ENCODE peak calls at places on chromosome 5, in ten cellular contexts. S is IMR-90, D is lower lobe of right lung, M is mammary epithelial cell, Q is GM12865, T is ovary, N is right lobe of liver, E is AG04450, K is colonic mucosa, V is AG10803. Y is an unnamed sample.

GRCh38 chr5:80186634-80187033 is 69.2 kb downstream of the SERINC5 start:
- DNase-seq in S (no peak), D (peak), M (no peak), Q (no peak), T (no peak), N (no peak), E (no peak), K (peak), V (no peak), Y (no peak)

GRCh38 chr5:174610968-174611367 is 113.4 kb upstream of the MSX2 start:
- DNase-seq in S (peak), D (no peak), M (peak), Q (no peak), T (no peak), N (no peak), E (peak), K (no peak), V (peak), Y (peak)

GRCh38 chr5:136007271-136007670 is 21.5 kb upstream of the TGFBI start:
- DNase-seq in S (no peak), D (no peak), M (no peak), Q (no peak), T (no peak), N (no peak), E (no peak), K (peak), V (no peak), Y (no peak)

GRCh38 chr5:125446986-125447385 is 700.5 kb upstream of the ZNF608 start:
- DNase-seq in S (peak), D (no peak), M (no peak), Q (no peak), T (no peak), N (no peak), E (peak), K (no peak), V (peak), Y (no peak)

GRCh38 chr5:9894571-9895304 is 264.6 kb upstream of the TAS2R1 start:
- DNase-seq in S (no peak), D (no peak), M (no peak), Q (no peak), T (no peak), N (no peak), E (no peak), K (no peak), V (no peak), Y (no peak)

GRCh38 chr5:166499452-166500240 is 1791.8 kb upstream of the WWC1 start:
- DNase-seq in S (no peak), D (no peak), M (no peak), Q (no peak), T (no peak), N (no peak), E (no peak), K (no peak), V (no peak), Y (no peak)

GRCh38 chr5:59600998-59601397 is 292.5 kb downstream of the PDE4D start:
- DNase-seq in S (no peak), D (no peak), M (no peak), Q (no peak), T (no peak), N (no peak), E (no peak), K (no peak), V (no peak), Y (no peak)

GRCh38 chr5:125551246-125551645 is 804.8 kb upstream of the ZNF608 start:
- DNase-seq in S (peak), D (no peak), M (peak), Q (no peak), T (no peak), N (no peak), E (no peak), K (no peak), V (peak), Y (no peak)

GRCh38 chr5:175656966-175657365 is 905 bp upstream of the HRH2 start:
- DNase-seq in S (no peak), D (no peak), M (no peak), Q (no peak), T (no peak), N (no peak), E (no peak), K (no peak), V (no peak), Y (no peak)

GRCh38 chr5:94793113-94793815 is 174.8 kb downstream of the SLF1 start:
- DNase-seq in S (peak), D (no peak), M (no peak), Q (peak), T (no peak), N (no peak), E (peak), K (no peak), V (peak), Y (peak)

GRCh38 chr5:156907667-156908066 is 55.4 kb downstream of the TIMD4 start:
- DNase-seq in S (no peak), D (no peak), M (no peak), Q (no peak), T (no peak), N (no peak), E (no peak), K (no peak), V (no peak), Y (no peak)

GRCh38 chr5:178326054-178326715 is 93.6 kb upstream of the PHYKPL start:
- DNase-seq in S (no peak), D (peak), M (no peak), Q (no peak), T (no peak), N (peak), E (no peak), K (peak), V (no peak), Y (no peak)

GRCh38 chr5:170565077-170565476 is 61.3 kb downstream of the KCNIP1 start:
- DNase-seq in S (no peak), D (no peak), M (no peak), Q (no peak), T (no peak), N (no peak), E (no peak), K (no peak), V (no peak), Y (no peak)

GRCh38 chr5:55502759-55503158 is 32.0 kb downstream of the PLPP1 start:
- DNase-seq in S (no peak), D (no peak), M (no peak), Q (no peak), T (no peak), N (no peak), E (no peak), K (no peak), V (no peak), Y (no peak)

GRCh38 chr5:56406838-56407237 is 173.7 kb upstream of the ANKRD55 start:
- DNase-seq in S (peak), D (no peak), M (no peak), Q (no peak), T (no peak), N (no peak), E (no peak), K (no peak), V (peak), Y (no peak)

GRCh38 chr5:72134226-72134625 is 27.0 kb downstream of the MAP1B start:
- DNase-seq in S (no peak), D (no peak), M (no peak), Q (no peak), T (no peak), N (no peak), E (no peak), K (no peak), V (no peak), Y (no peak)

GRCh38 chr5:81486711-81487110 is 92.8 kb upstream of the ACOT12 start:
- DNase-seq in S (no peak), D (no peak), M (no peak), Q (no peak), T (no peak), N (no peak), E (no peak), K (no peak), V (no peak), Y (no peak)

GRCh38 chr5:137735531-137736284 is at the start of gene KLHL3:
- DNase-seq in S (peak), D (peak), M (peak), Q (peak), T (peak), N (peak), E (no peak), K (peak), V (peak), Y (no peak)

GRCh38 chr5:37869221-37869620 is 29.4 kb upstream of the GDNF start:
- DNase-seq in S (peak), D (no peak), M (peak), Q (no peak), T (no peak), N (no peak), E (no peak), K (no peak), V (peak), Y (no peak)

GRCh38 chr5:150625164-150625535 is 15.3 kb upstream of the SYNPO start:
- DNase-seq in S (no peak), D (peak), M (no peak), Q (no peak), T (peak), N (no peak), E (no peak), K (no peak), V (no peak), Y (no peak)

GRCh38 chr5:61289669-61290363 is 42.2 kb upstream of the ZSWIM6 start:
- DNase-seq in S (no peak), D (no peak), M (no peak), Q (no peak), T (no peak), N (no peak), E (no peak), K (no peak), V (no peak), Y (no peak)

GRCh38 chr5:24188196-24188595 is 456.6 kb downstream of the CDH10 start:
- DNase-seq in S (no peak), D (no peak), M (no peak), Q (no peak), T (no peak), N (no peak), E (no peak), K (no peak), V (peak), Y (no peak)

GRCh38 chr5:2633992-2634391 is 117.5 kb downstream of the IRX2 start:
- DNase-seq in S (no peak), D (no peak), M (no peak), Q (no peak), T (no peak), N (no peak), E (no peak), K (no peak), V (no peak), Y (no peak)

GRCh38 chr5:33148076-33148501 is 292.7 kb upstream of the TARS1 start:
- DNase-seq in S (peak), D (no peak), M (peak), Q (no peak), T (no peak), N (no peak), E (peak), K (no peak), V (peak), Y (peak)

GRCh38 chr5:138979684-138980275 is 104.6 kb upstream of the LRRTM2 start:
- DNase-seq in S (no peak), D (no peak), M (no peak), Q (no peak), T (no peak), N (no peak), E (no peak), K (no peak), V (no peak), Y (no peak)

GRCh38 chr5:176542135-176542595 is 5.0 kb upstream of the RNF44 start:
- DNase-seq in S (no peak), D (no peak), M (no peak), Q (peak), T (peak), N (no peak), E (no peak), K (peak), V (no peak), Y (no peak)

GRCh38 chr5:68459093-68459492 is 243.5 kb downstream of the PIK3R1 start:
- DNase-seq in S (no peak), D (no peak), M (no peak), Q (no peak), T (no peak), N (no peak), E (no peak), K (no peak), V (no peak), Y (no peak)

GRCh38 chr5:117486879-117487391 is 912.3 kb upstream of the SEMA6A start:
- DNase-seq in S (no peak), D (no peak), M (no peak), Q (no peak), T (no peak), N (no peak), E (no peak), K (peak), V (no peak), Y (no peak)

GRCh38 chr5:96129276-96129675 is 167.6 kb upstream of the ELL2 start:
- DNase-seq in S (no peak), D (no peak), M (no peak), Q (no peak), T (no peak), N (no peak), E (no peak), K (no peak), V (no peak), Y (no peak)

GRCh38 chr5:65742565-65743231 is 20.7 kb downstream of the NLN start:
- DNase-seq in S (peak), D (no peak), M (peak), Q (peak), T (no peak), N (no peak), E (peak), K (no peak), V (peak), Y (peak)

GRCh38 chr5:145680169-145680568 is 155.0 kb downstream of the PRELID2 start:
- DNase-seq in S (no peak), D (no peak), M (no peak), Q (no peak), T (no peak), N (no peak), E (no peak), K (no peak), V (no peak), Y (no peak)

GRCh38 chr5:174307656-174308271 is 262.3 kb downstream of the NSG2 start:
- DNase-seq in S (no peak), D (no peak), M (no peak), Q (no peak), T (no peak), N (no peak), E (no peak), K (peak), V (no peak), Y (no peak)

GRCh38 chr5:87081511-87082372 is 185.9 kb upstream of the RASA1 start:
- DNase-seq in S (no peak), D (no peak), M (no peak), Q (peak), T (no peak), N (no peak), E (no peak), K (peak), V (no peak), Y (no peak)

GRCh38 chr5:61576556-61576955 is 244.5 kb downstream of the ZSWIM6 start:
- DNase-seq in S (no peak), D (no peak), M (no peak), Q (no peak), T (no peak), N (no peak), E (no peak), K (no peak), V (no peak), Y (no peak)

GRCh38 chr5:39501403-39501802 is 76.6 kb upstream of the DAB2 start:
- DNase-seq in S (peak), D (no peak), M (no peak), Q (no peak), T (peak), N (no peak), E (no peak), K (no peak), V (peak), Y (no peak)

GRCh38 chr5:5473224-5473623 is 50.7 kb downstream of the ICE1 start:
- DNase-seq in S (peak), D (no peak), M (peak), Q (no peak), T (no peak), N (no peak), E (no peak), K (no peak), V (peak), Y (no peak)

GRCh38 chr5:5295361-5295760 is 127.1 kb upstream of the ICE1 start:
- DNase-seq in S (no peak), D (no peak), M (no peak), Q (no peak), T (no peak), N (no peak), E (no peak), K (no peak), V (no peak), Y (no peak)

GRCh38 chr5:59525957-59526356 is 367.6 kb downstream of the PDE4D start:
- DNase-seq in S (peak), D (no peak), M (peak), Q (no peak), T (no peak), N (no peak), E (peak), K (no peak), V (peak), Y (no peak)

GRCh38 chr5:133017964-133018363 is 8.4 kb downstream of the ZCCHC10 start:
- DNase-seq in S (no peak), D (no peak), M (no peak), Q (no peak), T (no peak), N (no peak), E (no peak), K (no peak), V (no peak), Y (no peak)

DNA sequence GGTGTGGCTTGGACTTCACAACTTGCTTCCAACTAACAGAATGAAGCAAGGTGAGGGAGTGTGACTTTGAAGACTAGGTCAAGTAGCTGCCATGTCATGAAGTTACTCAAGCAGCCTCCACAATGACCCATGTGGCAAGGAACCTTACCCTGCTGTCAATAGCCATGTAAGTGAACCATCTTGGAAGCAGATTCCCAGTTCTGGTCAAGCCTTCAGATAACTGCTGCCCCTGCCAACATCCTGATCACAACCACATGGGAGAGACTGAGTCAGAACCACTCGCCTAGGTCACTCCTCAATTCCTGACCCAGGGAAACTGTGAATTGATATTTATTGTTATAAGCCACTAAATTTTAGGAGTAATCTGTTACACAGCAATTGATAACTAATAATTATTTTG is 10.9 kb downstream of the ZCCHC10 start:
- DNase-seq in S (no peak), D (no peak), M (no peak), Q (no peak), T (no peak), N (no peak), E (no peak), K (no peak), V (peak), Y (no peak)
- H3K4me3 ChIP-seq in S (no peak), D (no peak), M (no peak), Q (no peak), T (no peak), N (no peak), E (no peak), K (no peak), V (no peak), Y (no peak)

GRCh38 chr5:50445281-50445949 is 4.3 kb upstream of the EMB start:
- DNase-seq in S (no peak), D (no peak), M (no peak), Q (peak), T (no peak), N (no peak), E (no peak), K (no peak), V (no peak), Y (no peak)

GRCh38 chr5:50441479-50441815 is 359 bp upstream of the EMB start:
- DNase-seq in S (no peak), D (no peak), M (no peak), Q (no peak), T (no peak), N (no peak), E (no peak), K (no peak), V (no peak), Y (no peak)

GRCh38 chr5:50435131-50435530 is 6.0 kb downstream of the EMB start:
- DNase-seq in S (no peak), D (no peak), M (no peak), Q (no peak), T (no peak), N (no peak), E (no peak), K (no peak), V (no peak), Y (no peak)

GRCh38 chr5:50439221-50439620 is 1.9 kb downstream of the EMB start:
- DNase-seq in S (no peak), D (no peak), M (no peak), Q (no peak), T (no peak), N (no peak), E (no peak), K (no peak), V (no peak), Y (no peak)

GRCh38 chr5:50440651-50441478 is at the start of gene EMB:
- DNase-seq in S (no peak), D (peak), M (peak), Q (peak), T (no peak), N (peak), E (no peak), K (peak), V (peak), Y (no peak)
- TF ChIP-seq CTCF in S (no peak), D (peak), M (peak), Q (peak), T (no peak), N (no peak), E (no peak), K (no peak), V (no peak), Y (no peak)

GRCh38 chr5:17150498-17150897 is 66.9 kb upstream of the BASP1 start:
- DNase-seq in S (no peak), D (no peak), M (no peak), Q (no peak), T (no peak), N (no peak), E (no peak), K (no peak), V (no peak), Y (no peak)

GRCh38 chr5:17151686-17152085 is 65.7 kb upstream of the BASP1 start:
- DNase-seq in S (peak), D (no peak), M (no peak), Q (no peak), T (no peak), N (no peak), E (no peak), K (no peak), V (no peak), Y (no peak)

GRCh38 chr5:17147225-17148120 is 70.0 kb upstream of the BASP1 start:
- DNase-seq in S (peak), D (no peak), M (no peak), Q (no peak), T (no peak), N (no peak), E (no peak), K (no peak), V (no peak), Y (no peak)

GRCh38 chr5:17148481-17148880 is 69.0 kb upstream of the BASP1 start:
- DNase-seq in S (peak), D (no peak), M (no peak), Q (no peak), T (no peak), N (no peak), E (no peak), K (no peak), V (no peak), Y (no peak)

DNA sequence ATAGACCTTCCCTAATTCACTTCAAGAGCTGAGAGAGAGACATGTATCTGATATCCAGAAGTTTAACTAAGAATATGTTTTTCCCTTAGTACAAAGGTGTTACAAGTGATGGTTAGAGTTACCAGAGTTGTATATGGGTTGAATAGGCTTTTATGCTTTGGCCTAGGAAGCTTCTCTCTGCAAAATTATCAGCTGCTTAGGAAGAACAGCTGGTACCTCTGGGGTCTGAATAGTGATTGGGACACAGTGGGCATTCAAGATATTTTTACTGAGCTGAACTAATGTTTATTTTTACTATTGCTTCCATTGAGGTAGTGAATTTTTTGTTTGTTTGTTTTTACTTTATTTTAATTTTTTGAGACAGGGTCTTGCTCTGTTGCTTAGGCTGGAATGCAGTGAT is 67.6 kb upstream of the BASP1 start:
- DNase-seq in S (no peak), D (no peak), M (no peak), Q (no peak), T (no peak), N (no peak), E (no peak), K (no peak), V (no peak), Y (no peak)
- H3K4me3 ChIP-seq in S (no peak), D (no peak), M (no peak), Q (no peak), T (no peak), N (no peak), E (no peak), K (no peak), V (no peak), Y (no peak)

DNA sequence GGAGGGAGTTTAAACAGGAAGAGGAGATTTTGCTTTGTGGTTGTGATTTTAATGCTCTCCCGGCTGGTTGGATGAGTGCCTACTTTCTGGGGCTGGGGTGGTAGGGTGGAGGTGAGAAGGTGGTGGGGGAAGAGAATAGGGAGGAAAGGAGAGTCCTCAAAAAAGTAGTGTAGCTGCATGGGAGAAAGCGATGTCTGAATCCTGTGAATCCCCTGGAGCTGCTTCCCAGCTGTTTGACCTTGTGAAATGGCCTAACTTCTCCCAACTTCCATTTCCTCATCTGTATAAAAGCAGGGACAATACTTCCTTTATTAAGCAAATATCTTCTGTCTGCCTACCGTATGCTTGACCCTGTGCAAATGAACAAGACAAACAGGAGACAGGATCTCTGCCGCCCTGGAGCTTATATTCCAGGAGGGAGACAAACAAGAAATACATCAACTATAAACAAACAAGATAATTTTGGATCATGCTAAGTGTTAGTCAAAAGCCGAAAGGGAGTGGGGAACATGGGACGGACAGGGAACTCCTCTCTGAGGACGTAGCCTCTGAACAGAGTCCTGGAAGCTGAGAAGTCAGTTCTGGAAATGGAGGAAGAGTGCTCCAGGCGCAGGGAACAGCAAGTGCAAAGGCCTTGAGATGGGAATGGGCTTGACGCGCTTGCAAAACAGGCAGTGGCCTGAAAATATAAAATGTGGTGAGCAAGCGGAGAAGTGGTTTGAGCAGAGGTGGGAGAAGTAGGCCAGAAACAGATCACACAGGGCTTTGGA is 103.5 kb downstream of the SPRY4 start:
- DNase-seq in S (peak), D (no peak), M (no peak), Q (no peak), T (no peak), N (no peak), E (no peak), K (peak), V (no peak), Y (no peak)
- TF ChIP-seq CTCF in S (no peak), D (no peak), M (no peak), Q (no peak), T (no peak), N (no peak), E (peak), K (no peak), V (no peak), Y (no peak)

Y was measured in AG09309.